ENCODE peak calls at places on chromosomes 12 and 14, in four cellular contexts. E is A549, X is K562, L is H1. Y is an unnamed sample.

GRCh38 chr12:49543914-49544815 is 5.3 kb downstream of the KCNH3 start:
- DNase-seq in E (no peak), X (no peak), L (no peak), Y (no peak)

GRCh38 chr12:117485984-117486839 is 124.8 kb upstream of the NOS1 start:
- DNase-seq in E (peak), X (no peak), L (no peak), Y (no peak)

GRCh38 chr12:33813536-33813935 is 208.8 kb upstream of the ALG10 start:
- DNase-seq in E (no peak), X (no peak), L (no peak), Y (no peak)

GRCh38 chr12:57899010-57899662 is 42.2 kb upstream of the ATP23 start:
- DNase-seq in E (no peak), X (no peak), L (no peak), Y (no peak)

GRCh38 chr12:108575199-108575912 is 13.0 kb downstream of the ISCU start:
- DNase-seq in E (no peak), X (no peak), L (no peak), Y (no peak)

GRCh38 chr12:94172031-94172430 is 23.7 kb downstream of the PLXNC1 start:
- DNase-seq in E (no peak), X (peak), L (no peak), Y (peak)

GRCh38 chr12:54000105-54000773 is at the start of gene HOXC9:
- DNase-seq in E (no peak), X (peak), L (no peak), Y (no peak)

GRCh38 chr12:96140110-96140509 is 54.1 kb upstream of the ELK3 start:
- DNase-seq in E (no peak), X (no peak), L (no peak), Y (no peak)

GRCh38 chr14:71672596-71672995 is 259.6 kb upstream of the RGS6 start:
- DNase-seq in E (no peak), X (no peak), L (no peak), Y (no peak)

GRCh38 chr12:2194060-2194459 is 141.3 kb downstream of the CACNA1C start:
- DNase-seq in E (no peak), X (no peak), L (no peak), Y (no peak)

GRCh38 chr14:50831704-50832130 is 755 bp upstream of the NIN start:
- DNase-seq in E (no peak), X (peak), L (no peak), Y (no peak)

GRCh38 chr12:2318286-2318685 is 265.5 kb downstream of the CACNA1C start:
- DNase-seq in E (no peak), X (no peak), L (no peak), Y (no peak)

GRCh38 chr12:19630536-19630935 is 191.2 kb downstream of the AEBP2 start:
- DNase-seq in E (no peak), X (no peak), L (no peak), Y (no peak)
- TF ChIP-seq JUN in E (no peak), X (no peak), L (no peak), Y (no peak)

DNA sequence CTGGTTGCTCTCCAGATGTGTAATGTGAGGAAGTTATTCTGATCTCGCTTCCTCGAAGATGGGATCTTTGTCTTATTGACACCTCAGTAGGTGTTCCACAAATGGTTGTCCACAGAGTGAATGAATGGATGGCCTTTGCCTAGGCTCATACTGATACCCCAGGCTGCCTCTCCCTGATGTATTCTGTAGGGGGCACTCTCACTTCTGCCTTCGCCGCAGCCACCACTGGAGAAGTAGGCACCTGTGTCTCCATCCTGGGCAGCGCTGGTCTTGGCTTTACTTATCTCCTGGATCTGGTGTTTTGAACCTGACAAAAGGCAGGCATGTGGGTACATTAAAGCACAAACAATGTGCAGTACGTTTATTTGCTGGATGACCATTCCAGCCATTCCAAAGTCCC is 82.1 kb downstream of the ZFP36L1 start:
- DNase-seq in E (no peak), X (no peak), L (no peak), Y (no peak)
- TF ChIP-seq HDAC2 in E (no peak), X (no peak), L (no peak), Y (no peak)

DNA sequence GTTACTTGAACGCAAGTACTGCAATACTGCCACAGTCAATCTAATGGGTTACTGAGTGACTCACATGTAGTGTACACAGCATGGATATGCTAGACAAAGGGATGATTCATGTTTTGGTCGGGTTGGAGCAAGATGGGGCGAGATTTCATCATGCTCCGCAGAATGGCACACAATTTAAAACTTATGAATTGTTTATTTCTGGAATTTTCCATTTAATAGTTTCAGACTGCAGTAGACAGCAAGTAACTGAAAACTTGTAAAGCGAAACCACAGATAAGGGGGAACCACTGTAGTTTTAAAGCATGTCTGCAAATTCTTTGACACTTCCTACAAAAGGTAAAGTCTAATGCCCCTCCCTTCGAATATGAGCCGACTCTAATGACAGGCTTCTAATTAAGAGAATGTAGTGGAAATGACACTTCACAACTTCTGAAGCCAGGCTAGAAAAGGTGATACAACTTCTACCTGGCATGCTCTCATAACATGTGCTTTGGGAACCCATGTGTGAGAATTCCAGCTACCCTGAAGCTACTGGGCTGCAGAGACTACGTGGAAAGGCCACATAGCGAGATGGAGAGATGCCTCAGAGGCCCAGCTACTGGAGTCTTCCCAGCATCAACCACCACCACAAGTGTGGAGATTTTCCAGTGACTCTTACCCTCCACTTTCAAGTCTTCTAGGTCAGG is 13.9 kb upstream of the TCP11L2 start:
- DNase-seq in E (peak), X (peak), L (no peak), Y (peak)
- H3K27ac ChIP-seq in E (peak), X (peak), L (no peak), Y (peak)

DNA sequence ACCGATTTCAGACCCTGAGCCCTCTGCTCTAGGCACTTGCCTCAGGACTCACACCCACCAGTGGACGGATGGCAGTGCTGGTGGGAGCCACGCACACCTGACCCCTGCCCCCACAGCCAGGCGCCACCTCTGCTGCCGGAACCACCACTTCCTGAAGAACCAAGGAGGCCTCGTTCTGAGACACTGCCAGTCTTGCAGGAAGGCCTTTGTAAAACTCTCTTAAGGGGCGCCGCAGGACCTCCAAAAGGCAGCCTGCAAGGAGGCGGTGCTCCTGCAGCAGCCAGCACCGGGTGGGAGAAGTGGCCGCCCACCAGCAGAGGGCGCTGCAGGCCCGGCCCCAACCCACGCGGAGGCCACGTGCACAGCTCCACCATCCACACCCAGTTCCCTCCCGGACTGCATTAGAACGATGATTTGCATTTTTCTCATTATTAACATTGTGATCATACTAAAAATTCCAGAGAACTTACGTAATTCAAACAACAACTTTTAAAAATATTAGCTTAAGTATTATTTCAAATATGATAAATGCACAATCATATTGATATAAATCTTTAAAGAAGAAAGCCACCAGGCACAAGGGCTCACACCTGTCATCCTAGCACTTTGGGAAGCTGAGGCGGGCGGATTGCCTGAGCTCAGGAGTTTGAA is 12.8 kb downstream of the STX2 start:
- DNase-seq in E (peak), X (peak), L (peak), Y (peak)
- TF ChIP-seq JUN in E (no peak), X (peak), L (no peak), Y (no peak)

GRCh38 chr12:114406326-114407033 is 536 bp upstream of the TBX5 start:
- DNase-seq in E (no peak), X (no peak), L (no peak), Y (no peak)

GRCh38 chr12:114405449-114406271 is at the start of gene TBX5:
- DNase-seq in E (no peak), X (no peak), L (no peak), Y (no peak)

GRCh38 chr12:114403690-114404450 is 2.1 kb downstream of the TBX5 start:
- DNase-seq in E (no peak), X (no peak), L (no peak), Y (no peak)

GRCh38 chr12:114404451-114405198 is 1.3 kb downstream of the TBX5 start:
- DNase-seq in E (no peak), X (no peak), L (no peak), Y (no peak)

GRCh38 chr12:114405199-114405448 is 820 bp downstream of the TBX5 start:
- DNase-seq in E (no peak), X (no peak), L (no peak), Y (no peak)
- TF ChIP-seq HDAC2 in E (no peak), X (no peak), L (no peak), Y (no peak)